ENCODE peak calls at places on chromosome 7, in nine cellular contexts. One of them, this sample, is unnamed.

GRCh38 chr7:50587737-50588136 is 22.5 kb upstream of the DDC start:
- DNase-seq in breast epithelium: no peak
- DNase-seq in spleen: no peak
- DNase-seq in A549: no peak
- DNase-seq in esophagus muscularis mucosa: no peak
- DNase-seq in suprapubic skin: no peak
- DNase-seq in NB4: no peak
- DNase-seq in HCT116: no peak
- DNase-seq in uterus: no peak
- DNase-seq in this sample: no peak

GRCh38 chr7:112296416-112296815 is 89.9 kb downstream of the ZNF277 start:
- DNase-seq in A549: no peak
- DNase-seq in HCT116: no peak
- DNase-seq in spleen: no peak
- DNase-seq in NB4: no peak
- DNase-seq in esophagus muscularis mucosa: no peak
- DNase-seq in suprapubic skin: no peak
- DNase-seq in breast epithelium: no peak
- DNase-seq in uterus: no peak
- DNase-seq in this sample: no peak

GRCh38 chr7:31410265-31410664 is 69.7 kb upstream of the NEUROD6 start:
- DNase-seq in breast epithelium: no peak
- DNase-seq in suprapubic skin: no peak
- DNase-seq in spleen: no peak
- DNase-seq in NB4: no peak
- DNase-seq in esophagus muscularis mucosa: no peak
- DNase-seq in HCT116: no peak
- DNase-seq in uterus: no peak
- DNase-seq in A549: no peak
- DNase-seq in this sample: no peak

GRCh38 chr7:28754027-28754426 is 204.1 kb downstream of the TRIL start:
- DNase-seq in A549: peak; percentile 9
- DNase-seq in esophagus muscularis mucosa: no peak
- DNase-seq in spleen: no peak
- DNase-seq in HCT116: no peak
- DNase-seq in suprapubic skin: no peak
- DNase-seq in breast epithelium: no peak
- DNase-seq in NB4: no peak
- DNase-seq in uterus: no peak
- DNase-seq in this sample: no peak

GRCh38 chr7:65722361-65722792 is 150.5 kb upstream of the VKORC1L1 start:
- DNase-seq in HCT116: peak; percentile 37
- DNase-seq in esophagus muscularis mucosa: no peak
- DNase-seq in suprapubic skin: no peak
- DNase-seq in spleen: peak; percentile 80
- DNase-seq in A549: peak; percentile 20
- DNase-seq in breast epithelium: peak; percentile 40
- DNase-seq in NB4: peak; percentile 55
- DNase-seq in uterus: peak; percentile 60
- DNase-seq in this sample: peak; percentile 40

GRCh38 chr7:116798205-116798730 is 64.1 kb upstream of the CAPZA2 start:
- DNase-seq in NB4: no peak
- DNase-seq in breast epithelium: no peak
- DNase-seq in esophagus muscularis mucosa: no peak
- DNase-seq in A549: no peak
- DNase-seq in suprapubic skin: no peak
- DNase-seq in uterus: no peak
- DNase-seq in HCT116: no peak
- DNase-seq in spleen: no peak
- DNase-seq in this sample: no peak

GRCh38 chr7:74115326-74115725 is 31.7 kb downstream of the LIMK1 start:
- DNase-seq in suprapubic skin: no peak
- DNase-seq in breast epithelium: no peak
- DNase-seq in uterus: no peak
- DNase-seq in esophagus muscularis mucosa: no peak
- DNase-seq in NB4: no peak
- DNase-seq in A549: no peak
- DNase-seq in HCT116: no peak
- DNase-seq in spleen: no peak
- DNase-seq in this sample: no peak

GRCh38 chr7:27374958-27375841 is 132.6 kb downstream of the EVX1 start:
- DNase-seq in esophagus muscularis mucosa: no peak
- DNase-seq in NB4: peak; percentile 30
- DNase-seq in A549: no peak
- DNase-seq in suprapubic skin: no peak
- DNase-seq in uterus: no peak
- DNase-seq in HCT116: no peak
- DNase-seq in spleen: no peak
- DNase-seq in breast epithelium: no peak
- DNase-seq in this sample: no peak

GRCh38 chr7:2554654-2555053 is 670 bp downstream of the BRAT1 start:
- DNase-seq in suprapubic skin: no peak
- DNase-seq in esophagus muscularis mucosa: no peak
- DNase-seq in NB4: peak; percentile 57
- DNase-seq in spleen: peak; percentile 81
- DNase-seq in breast epithelium: no peak
- DNase-seq in HCT116: no peak
- DNase-seq in uterus: no peak
- DNase-seq in A549: no peak
- DNase-seq in this sample: peak; percentile 44

GRCh38 chr7:99324966-99325596 is 617 bp upstream of the ARPC1A start:
- DNase-seq in breast epithelium: no peak
- DNase-seq in esophagus muscularis mucosa: no peak
- DNase-seq in suprapubic skin: no peak
- DNase-seq in spleen: peak; percentile 79
- DNase-seq in NB4: no peak
- DNase-seq in uterus: no peak
- DNase-seq in HCT116: no peak
- DNase-seq in A549: no peak
- DNase-seq in this sample: no peak

GRCh38 chr7:66150471-66150870 is 35.8 kb downstream of the CRCP start:
- DNase-seq in esophagus muscularis mucosa: no peak
- DNase-seq in A549: no peak
- DNase-seq in breast epithelium: peak; percentile 24
- DNase-seq in suprapubic skin: no peak
- DNase-seq in NB4: peak; percentile 31
- DNase-seq in spleen: no peak
- DNase-seq in HCT116: no peak
- DNase-seq in uterus: peak; percentile 63
- DNase-seq in this sample: no peak

GRCh38 chr7:52413051-52413450 is 622.4 kb upstream of the POM121L12 start:
- DNase-seq in HCT116: no peak
- DNase-seq in uterus: no peak
- DNase-seq in spleen: no peak
- DNase-seq in esophagus muscularis mucosa: no peak
- DNase-seq in A549: no peak
- DNase-seq in breast epithelium: no peak
- DNase-seq in NB4: no peak
- DNase-seq in suprapubic skin: no peak
- DNase-seq in this sample: no peak

GRCh38 chr7:40907286-40907685 is 772.5 kb downstream of the SUGCT start:
- DNase-seq in suprapubic skin: no peak
- DNase-seq in uterus: no peak
- DNase-seq in NB4: no peak
- DNase-seq in spleen: no peak
- DNase-seq in esophagus muscularis mucosa: no peak
- DNase-seq in breast epithelium: no peak
- DNase-seq in A549: no peak
- DNase-seq in HCT116: no peak
- DNase-seq in this sample: no peak

GRCh38 chr7:85573346-85573745 is 386.5 kb upstream of the SEMA3D start:
- DNase-seq in spleen: no peak
- DNase-seq in HCT116: no peak
- DNase-seq in uterus: no peak
- DNase-seq in A549: no peak
- DNase-seq in suprapubic skin: no peak
- DNase-seq in NB4: peak; percentile 2
- DNase-seq in esophagus muscularis mucosa: no peak
- DNase-seq in breast epithelium: no peak
- DNase-seq in this sample: no peak

GRCh38 chr7:23347682-23348180 is 48.6 kb downstream of the MALSU1 start:
- DNase-seq in NB4: peak; percentile 64
- DNase-seq in A549: peak; percentile 55
- DNase-seq in HCT116: peak; percentile 59
- DNase-seq in esophagus muscularis mucosa: no peak
- DNase-seq in suprapubic skin: no peak
- DNase-seq in uterus: no peak
- DNase-seq in spleen: no peak
- DNase-seq in breast epithelium: no peak
- DNase-seq in this sample: no peak
- TF ChIP-seq POLR2A in NB4: no peak
- TF ChIP-seq POLR2A in A549: no peak
- TF ChIP-seq POLR2A in HCT116: no peak
- TF ChIP-seq POLR2A in esophagus muscularis mucosa: no peak
- TF ChIP-seq POLR2A in suprapubic skin: no peak
- TF ChIP-seq POLR2A in uterus: no peak
- TF ChIP-seq POLR2A in spleen: no peak
- TF ChIP-seq POLR2A in breast epithelium: no peak
- TF ChIP-seq POLR2A in this sample: no peak

GRCh38 chr7:143047327-143047726 is 4.8 kb upstream of the OR6V1 start:
- DNase-seq in suprapubic skin: no peak
- DNase-seq in breast epithelium: no peak
- DNase-seq in esophagus muscularis mucosa: no peak
- DNase-seq in spleen: no peak
- DNase-seq in NB4: no peak
- DNase-seq in uterus: no peak
- DNase-seq in A549: no peak
- DNase-seq in HCT116: no peak
- DNase-seq in this sample: no peak
- TF ChIP-seq POLR2A in suprapubic skin: no peak
- TF ChIP-seq POLR2A in breast epithelium: no peak
- TF ChIP-seq POLR2A in esophagus muscularis mucosa: no peak
- TF ChIP-seq POLR2A in spleen: no peak
- TF ChIP-seq POLR2A in NB4: no peak
- TF ChIP-seq POLR2A in uterus: no peak
- TF ChIP-seq POLR2A in A549: no peak
- TF ChIP-seq POLR2A in HCT116: no peak
- TF ChIP-seq POLR2A in this sample: no peak

GRCh38 chr7:93239824-93240223 is 7.7 kb downstream of the VPS50 start:
- DNase-seq in spleen: no peak
- DNase-seq in HCT116: no peak
- DNase-seq in suprapubic skin: no peak
- DNase-seq in A549: no peak
- DNase-seq in uterus: no peak
- DNase-seq in breast epithelium: no peak
- DNase-seq in NB4: no peak
- DNase-seq in esophagus muscularis mucosa: no peak
- DNase-seq in this sample: no peak
- TF ChIP-seq POLR2A in spleen: no peak
- TF ChIP-seq POLR2A in HCT116: no peak
- TF ChIP-seq POLR2A in suprapubic skin: no peak
- TF ChIP-seq POLR2A in A549: no peak
- TF ChIP-seq POLR2A in uterus: no peak
- TF ChIP-seq POLR2A in breast epithelium: no peak
- TF ChIP-seq POLR2A in NB4: no peak
- TF ChIP-seq POLR2A in esophagus muscularis mucosa: no peak
- TF ChIP-seq POLR2A in this sample: no peak

GRCh38 chr7:139848274-139848673 is 19.2 kb downstream of the TBXAS1 start:
- DNase-seq in spleen: no peak
- DNase-seq in A549: no peak
- DNase-seq in HCT116: no peak
- DNase-seq in suprapubic skin: no peak
- DNase-seq in breast epithelium: no peak
- DNase-seq in uterus: no peak
- DNase-seq in NB4: no peak
- DNase-seq in esophagus muscularis mucosa: no peak
- DNase-seq in this sample: no peak
- TF ChIP-seq POLR2A in spleen: no peak
- TF ChIP-seq POLR2A in A549: no peak
- TF ChIP-seq POLR2A in HCT116: no peak
- TF ChIP-seq POLR2A in suprapubic skin: no peak
- TF ChIP-seq POLR2A in breast epithelium: no peak
- TF ChIP-seq POLR2A in uterus: no peak
- TF ChIP-seq POLR2A in NB4: no peak
- TF ChIP-seq POLR2A in esophagus muscularis mucosa: no peak
- TF ChIP-seq POLR2A in this sample: no peak

DNA sequence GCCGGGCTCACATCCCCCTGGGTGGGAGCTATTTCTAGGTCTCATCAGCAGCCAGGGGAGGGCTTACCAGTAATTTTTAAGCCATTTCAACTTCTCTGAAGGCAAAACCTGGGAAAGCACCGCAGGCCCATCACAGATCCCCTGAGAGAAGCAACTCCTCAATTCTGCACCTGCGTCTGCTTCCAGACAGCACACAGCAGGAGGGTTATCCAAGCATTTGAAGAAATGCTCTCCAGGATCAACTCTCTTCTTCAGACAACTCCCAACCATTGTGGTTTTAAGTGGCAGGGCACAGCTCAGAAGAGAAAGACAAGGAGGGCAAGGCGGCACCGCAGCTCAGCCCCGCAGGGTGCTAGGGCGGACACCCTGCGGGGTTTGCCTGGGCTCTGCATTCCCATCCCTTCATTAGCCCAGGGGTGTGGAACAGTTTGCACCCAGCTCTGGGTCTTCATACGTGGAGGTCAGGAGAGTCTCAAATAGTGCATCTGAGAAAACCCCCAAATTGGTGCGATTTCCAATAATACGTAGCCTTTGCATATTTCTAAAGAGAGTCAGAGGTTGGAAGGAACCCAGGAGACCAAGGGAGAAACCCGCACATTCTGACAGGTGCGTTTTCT is 618.7 kb downstream of the DNAJB6 start:
- DNase-seq in NB4: no peak
- DNase-seq in breast epithelium: no peak
- DNase-seq in HCT116: no peak
- DNase-seq in esophagus muscularis mucosa: no peak
- DNase-seq in A549: no peak
- DNase-seq in uterus: no peak
- DNase-seq in spleen: no peak
- DNase-seq in suprapubic skin: no peak
- DNase-seq in this sample: no peak
- TF ChIP-seq POLR2A in NB4: no peak
- TF ChIP-seq POLR2A in breast epithelium: no peak
- TF ChIP-seq POLR2A in HCT116: no peak
- TF ChIP-seq POLR2A in esophagus muscularis mucosa: no peak
- TF ChIP-seq POLR2A in A549: no peak
- TF ChIP-seq POLR2A in uterus: no peak
- TF ChIP-seq POLR2A in spleen: no peak
- TF ChIP-seq POLR2A in suprapubic skin: no peak
- TF ChIP-seq POLR2A in this sample: no peak

DNA sequence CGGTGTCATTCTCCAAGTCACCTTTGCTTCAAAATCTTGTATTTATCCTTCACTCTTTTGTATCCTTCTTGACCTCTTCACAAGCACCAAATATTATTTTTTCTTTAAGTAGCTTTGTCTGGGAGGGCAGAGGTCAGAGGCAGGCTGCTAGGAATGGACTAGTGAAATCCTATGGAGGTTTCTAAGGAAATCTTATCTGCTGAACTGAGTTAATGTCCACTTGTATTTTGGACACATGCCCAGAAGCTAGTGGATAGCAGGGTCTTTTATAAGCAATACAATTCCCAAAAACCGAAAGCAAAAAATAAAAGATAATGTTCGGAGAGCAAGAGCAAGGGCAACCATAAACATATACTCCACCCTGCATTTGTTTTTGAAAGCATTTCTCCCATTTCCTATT is 328.4 kb upstream of the LRRN3 start:
- DNase-seq in spleen: no peak
- DNase-seq in NB4: no peak
- DNase-seq in uterus: no peak
- DNase-seq in HCT116: no peak
- DNase-seq in A549: no peak
- DNase-seq in esophagus muscularis mucosa: no peak
- DNase-seq in breast epithelium: no peak
- DNase-seq in suprapubic skin: no peak
- DNase-seq in this sample: no peak
- TF ChIP-seq POLR2A in spleen: no peak
- TF ChIP-seq POLR2A in NB4: no peak
- TF ChIP-seq POLR2A in uterus: no peak
- TF ChIP-seq POLR2A in HCT116: no peak
- TF ChIP-seq POLR2A in A549: no peak
- TF ChIP-seq POLR2A in esophagus muscularis mucosa: no peak
- TF ChIP-seq POLR2A in breast epithelium: no peak
- TF ChIP-seq POLR2A in suprapubic skin: no peak
- TF ChIP-seq POLR2A in this sample: no peak

This sample was measured in erythroblast.